ENCODE peak calls at places on chromosomes 2 and 18, in nine cellular contexts. F, A, K, M, G, H, P, O and Z are unnamed samples.
A peak's percentile ranks its signal among the peaks of the same experiment; 100 is the strongest.

GRCh38 chr2:185700883-185701282 is 37.7 kb upstream of the FSIP2 start:
- DNase-seq in F (no peak), A (no peak), K (no peak), M (no peak), G (no peak), H (no peak), P (no peak), O (peak; percentile 47), Z (no peak)

GRCh38 chr2:7539077-7539476 is 621.9 kb downstream of the RNF144A start:
- DNase-seq in F (no peak), A (no peak), K (no peak), M (no peak), G (no peak), H (no peak), P (no peak), O (no peak), Z (no peak)

GRCh38 chr2:143426296-143426695 is 297.1 kb downstream of the ARHGAP15 start:
- DNase-seq in F (peak; percentile 83), A (no peak), K (no peak), M (no peak), G (no peak), H (no peak), P (peak; percentile 27), O (no peak), Z (no peak)

GRCh38 chr2:95296036-95296435 is 1.1 kb upstream of the KCNIP3 start:
- DNase-seq in F (no peak), A (peak; percentile 87), K (no peak), M (no peak), G (peak; percentile 73), H (no peak), P (no peak), O (peak; percentile 94), Z (no peak)

GRCh38 chr2:42928161-42928691 is 135.8 kb upstream of the HAAO start:
- DNase-seq in F (no peak), A (peak; percentile 5), K (no peak), M (no peak), G (no peak), H (no peak), P (no peak), O (peak; percentile 75), Z (no peak)

GRCh38 chr18:63271881-63272299 is 47.7 kb downstream of the BCL2 start:
- DNase-seq in F (no peak), A (no peak), K (no peak), M (no peak), G (no peak), H (no peak), P (no peak), O (no peak), Z (no peak)

GRCh38 chr2:45895477-45895876 is 244.0 kb downstream of the PRKCE start:
- DNase-seq in F (peak; percentile 49), A (no peak), K (no peak), M (no peak), G (no peak), H (no peak), P (no peak), O (no peak), Z (no peak)

GRCh38 chr2:8402222-8402621 is 279.6 kb upstream of the ID2 start:
- DNase-seq in F (no peak), A (peak; percentile 99), K (no peak), M (no peak), G (no peak), H (no peak), P (no peak), O (peak; percentile 85), Z (no peak)

GRCh38 chr2:138724296-138724695 is 55.9 kb downstream of the NXPH2 start:
- DNase-seq in F (no peak), A (no peak), K (no peak), M (no peak), G (no peak), H (no peak), P (no peak), O (no peak), Z (no peak)

GRCh38 chr2:145407-145806 is 99.1 kb upstream of the FAM110C start:
- DNase-seq in F (no peak), A (no peak), K (no peak), M (no peak), G (no peak), H (no peak), P (no peak), O (no peak), Z (no peak)